ENCODE peak calls at places on chromosome 16, in four cellular contexts. W, H, G and S are unnamed samples. For H3K27me3, the result is how much of the 10 kb centered on the place peaks cover.

GRCh38 chr16:17773698-17774101 is 302.9 kb upstream of the XYLT1 start:
- DNase-seq in G (no peak), W (no peak), H (no peak), S (no peak)

GRCh38 chr16:7964717-7965116 is 625.6 kb downstream of the TMEM114 start:
- DNase-seq in G (no peak), W (no peak), H (no peak), S (no peak)

GRCh38 chr16:46947900-46948547 is 25.4 kb downstream of the DNAJA2 start:
- DNase-seq in G (peak), H (peak), W (peak), S (peak)

GRCh38 chr16:46885960-46886763 is 2.0 kb downstream of the GPT2 start:
- DNase-seq in G (no peak), W (peak), H (no peak), S (no peak)

GRCh38 chr16:24036614-24037013 is 200.8 kb downstream of the PRKCB start:
- DNase-seq in G (peak), W (peak), H (no peak), S (peak)

GRCh38 chr16:56211471-56211944 is 20.2 kb downstream of the GNAO1 start:
- DNase-seq in H (no peak), W (no peak), G (no peak), S (peak)

GRCh38 chr16:8740775-8741355 is 56.6 kb downstream of the TMEM186 start:
- DNase-seq in H (no peak), W (no peak), G (no peak), S (no peak)

GRCh38 chr16:89370081-89370511 is 120.3 kb downstream of the ANKRD11 start:
- DNase-seq in H (no peak), W (no peak), G (no peak), S (no peak)

GRCh38 chr16:75861981-75862380 is 135.7 kb upstream of the CPHXL start:
- DNase-seq in G (no peak), H (no peak), W (no peak), S (no peak)

GRCh38 chr16:24191876-24192402 is 64.2 kb upstream of the CACNG3 start:
- DNase-seq in H (no peak), G (no peak), W (no peak), S (no peak)

GRCh38 chr16:85193876-85194275 is 81.6 kb upstream of the CIBAR2 start:
- DNase-seq in H (no peak), G (no peak), W (no peak), S (no peak)

GRCh38 chr16:30660424-30661251 is 2.4 kb downstream of the FBRS start:
- DNase-seq in W (no peak), H (no peak), G (no peak), S (no peak)

GRCh38 chr16:27156531-27156930 is 46.8 kb upstream of the KDM8 start:
- DNase-seq in H (no peak), G (no peak), W (no peak), S (peak)

GRCh38 chr16:20857281-20857680 is 42.9 kb downstream of the DCUN1D3 start:
- DNase-seq in W (no peak), H (no peak), G (no peak), S (no peak)

GRCh38 chr16:89522287-89522686 is 14.1 kb downstream of the SPG7 start:
- DNase-seq in G (no peak), W (no peak), H (no peak), S (no peak)

GRCh38 chr16:58499615-58500328 is at the start of gene NDRG4:
- DNase-seq in H (no peak), W (peak), G (peak), S (no peak)

GRCh38 chr16:5062790-5063765 is 2.7 kb downstream of the C16orf89 start:
- DNase-seq in W (no peak), G (no peak), H (no peak), S (no peak)

GRCh38 chr16:15487336-15488284 is 53.2 kb downstream of the BMERB1 start:
- DNase-seq in W (no peak), H (no peak), G (peak), S (no peak)

GRCh38 chr16:81615833-81616232 is 163.3 kb upstream of the PLCG2 start:
- DNase-seq in H (no peak), W (no peak), G (no peak), S (no peak)

GRCh38 chr16:81940781-81941560 is 70.3 kb downstream of the SDR42E1 start:
- DNase-seq in W (peak), H (no peak), G (peak), S (no peak)

GRCh38 chr16:48168089-48168488 is 12.3 kb upstream of the ABCC12 start:
- DNase-seq in H (no peak), W (no peak), G (no peak), S (no peak)

GRCh38 chr16:83953796-83954576 is 946 bp downstream of the OSGIN1 start:
- DNase-seq in G (peak), W (peak), H (no peak), S (no peak)

GRCh38 chr16:53530046-53530445 is 27.0 kb upstream of the AKTIP start:
- DNase-seq in G (no peak), H (no peak), W (no peak), S (no peak)

GRCh38 chr16:89174055-89174827 is 2.7 kb downstream of the CDH15 start:
- DNase-seq in H (no peak), W (peak), G (no peak), S (no peak)

GRCh38 chr16:57627184-57627871 is 1.1 kb upstream of the ADGRG1 start:
- DNase-seq in W (peak), H (no peak), G (no peak), S (no peak)

GRCh38 chr16:85637061-85637807 is 24.1 kb downstream of the GSE1 start:
- DNase-seq in G (no peak), H (no peak), W (no peak), S (no peak)

GRCh38 chr16:81224836-81225235 is 13.7 kb upstream of the BCO1 start:
- DNase-seq in W (no peak), G (no peak), H (no peak), S (no peak)

GRCh38 chr16:26756633-26757032 is 310.1 kb upstream of the C16orf82 start:
- DNase-seq in G (no peak), H (no peak), W (no peak), S (no peak)

GRCh38 chr16:4924593-4925378 is 12.2 kb downstream of the PPL start:
- DNase-seq in W (peak), H (no peak), G (no peak), S (no peak)

GRCh38 chr16:22684282-22685161 is 129.4 kb upstream of the HS3ST2 start:
- DNase-seq in W (no peak), G (no peak), H (no peak), S (no peak)

GRCh38 chr16:67429799-67430503 is 970 bp upstream of the HSD11B2 start:
- DNase-seq in H (no peak), G (no peak), W (no peak), S (no peak)
- H3K27me3 ChIP-seq in H (under half), G (under half), W (under half), S (under half)

DNA sequence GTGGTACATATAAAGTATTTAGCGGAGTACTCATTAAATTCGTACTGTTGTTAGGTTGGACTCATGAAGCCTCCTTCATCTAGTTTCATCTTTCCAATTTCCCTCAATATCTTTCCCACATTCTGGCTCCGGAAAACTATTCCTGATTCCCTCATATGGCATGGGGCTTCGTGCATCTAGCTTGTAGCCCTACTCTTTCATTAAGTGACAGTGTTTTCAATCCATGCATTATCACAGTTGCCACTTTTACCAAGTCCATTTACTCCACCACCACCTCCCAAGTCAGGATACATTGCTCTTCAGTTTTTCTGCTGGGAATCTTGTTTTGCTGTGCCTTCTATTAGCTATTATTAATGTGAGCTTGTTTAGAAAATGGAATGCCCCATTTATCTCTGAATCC is 1032.1 kb upstream of the RBFOX1 start:
- DNase-seq in W (no peak), H (no peak), G (no peak), S (no peak)
- TF ChIP-seq REST in W (no peak), H (no peak), G (no peak), S (no peak)

DNA sequence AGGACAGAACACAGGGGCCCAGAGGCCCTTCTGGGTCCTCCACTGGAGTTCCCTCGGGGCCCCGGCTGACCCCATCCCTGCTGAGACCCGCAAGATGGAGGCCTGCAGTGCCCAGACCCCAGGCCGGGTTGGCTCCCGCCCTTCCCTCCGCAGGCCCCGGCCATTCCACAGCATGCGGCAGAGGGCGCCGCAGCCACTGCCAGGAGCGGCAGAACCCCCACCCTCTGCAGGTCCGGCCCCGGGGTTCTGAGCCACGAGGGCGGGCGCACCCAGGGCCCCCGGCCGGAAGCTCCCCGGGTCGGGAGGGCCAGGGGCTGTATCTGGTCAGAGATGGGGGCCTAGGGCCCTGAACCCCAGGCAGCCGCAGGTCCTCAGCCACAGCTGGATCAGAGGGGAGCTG is 2.4 kb upstream of the PERCC1 start:
- DNase-seq in G (no peak), W (peak), H (no peak), S (peak)
- TF ChIP-seq CTCF in G (peak), W (peak), H (peak), S (peak)

DNA sequence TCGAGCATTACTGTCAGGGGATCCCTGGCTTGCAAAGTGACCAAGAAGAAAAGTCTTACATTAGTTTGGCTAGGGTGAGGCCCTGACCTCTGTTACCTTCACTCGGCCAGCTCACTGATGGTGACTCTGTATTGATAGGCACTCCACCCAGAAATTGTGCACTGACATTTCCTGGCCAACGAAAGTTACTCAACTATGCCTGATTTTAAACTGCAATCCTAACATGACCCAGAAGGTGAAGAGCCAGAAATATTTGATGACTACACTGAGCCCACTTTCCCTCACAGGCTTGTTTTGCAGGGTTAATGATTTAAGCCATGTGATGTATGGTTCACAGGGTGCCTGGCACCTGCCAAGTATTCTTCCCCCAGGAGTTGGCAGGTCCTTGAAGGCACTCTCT is 208.2 kb upstream of the MAF start:
- DNase-seq in W (no peak), H (no peak), G (no peak), S (no peak)
- H3K27me3 ChIP-seq in W (under half), H (under half), G (under half), S (under half)

GRCh38 chr16:3256876-3257465 is 538 bp upstream of the MEFV start:
- DNase-seq in G (no peak), H (no peak), W (no peak), S (no peak)

GRCh38 chr16:3259829-3260228 is 3.4 kb upstream of the MEFV start:
- DNase-seq in W (no peak), G (no peak), H (no peak), S (peak)

GRCh38 chr16:3254309-3254708 is 2.1 kb downstream of the MEFV start:
- DNase-seq in G (no peak), H (no peak), W (no peak), S (no peak)

GRCh38 chr16:3259097-3259496 is 2.7 kb upstream of the MEFV start:
- DNase-seq in G (no peak), W (no peak), H (no peak), S (peak)

DNA sequence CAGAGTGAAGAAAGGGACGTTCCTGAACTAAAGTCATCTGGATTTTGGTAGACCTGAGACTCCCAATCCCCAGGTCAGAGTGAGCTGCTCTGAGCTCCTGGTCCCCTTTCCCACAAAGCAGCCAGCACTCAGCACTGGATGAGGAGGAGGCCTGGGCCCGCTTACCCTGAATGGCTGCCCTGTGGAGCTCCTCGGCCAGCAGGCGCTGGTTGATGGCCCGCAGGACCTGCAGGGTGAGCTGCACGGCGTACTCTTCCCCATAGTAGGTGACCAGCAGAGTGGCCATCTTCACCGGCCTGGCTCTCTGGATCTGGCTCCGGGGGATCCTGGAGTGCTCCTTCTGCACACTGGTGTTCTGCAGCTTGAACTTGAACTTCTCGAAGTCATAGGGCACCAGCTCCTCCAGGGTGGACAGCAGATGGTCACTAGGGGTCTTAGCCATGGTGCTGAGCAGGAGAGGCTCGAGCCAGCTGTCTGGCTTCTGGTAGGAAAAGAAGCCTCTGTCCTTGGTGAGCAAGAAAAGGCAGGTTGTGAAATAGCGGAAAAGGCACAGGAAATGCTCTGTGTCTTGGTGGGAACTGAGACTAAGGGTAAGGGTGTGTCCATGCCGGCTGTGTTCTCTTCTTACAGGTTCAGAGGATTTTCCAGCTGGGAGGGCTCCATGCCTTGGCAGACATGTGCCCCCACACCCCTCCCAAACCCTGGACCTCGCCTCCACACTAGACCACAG is at the start of gene MEFV:
- DNase-seq in H (no peak), W (no peak), G (no peak), S (peak)
- TF ChIP-seq REST in H (no peak), W (no peak), G (no peak), S (peak)

DNA sequence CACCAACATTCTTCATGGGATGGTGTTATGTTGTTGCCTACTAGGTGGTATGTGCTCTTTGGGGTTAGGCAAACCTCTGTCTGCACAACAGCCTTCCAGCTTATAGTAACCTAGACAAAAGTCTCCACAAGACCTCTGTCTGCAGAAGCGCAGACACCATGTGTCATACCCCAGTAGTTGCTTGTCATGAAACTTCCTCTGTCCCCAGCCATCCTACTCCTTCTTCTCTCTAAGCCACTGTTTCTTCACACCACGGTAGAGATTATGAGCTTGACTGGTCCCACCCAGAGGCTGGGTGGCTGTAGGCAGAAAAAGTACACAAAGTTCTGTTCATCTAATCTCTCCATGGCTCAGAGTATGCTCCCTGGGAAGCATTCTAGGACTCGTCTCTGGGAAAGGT is 100.2 kb downstream of the MAF start:
- DNase-seq in G (no peak), W (no peak), H (no peak), S (no peak)
- TF ChIP-seq CTCF in G (no peak), W (no peak), H (no peak), S (no peak)

DNA sequence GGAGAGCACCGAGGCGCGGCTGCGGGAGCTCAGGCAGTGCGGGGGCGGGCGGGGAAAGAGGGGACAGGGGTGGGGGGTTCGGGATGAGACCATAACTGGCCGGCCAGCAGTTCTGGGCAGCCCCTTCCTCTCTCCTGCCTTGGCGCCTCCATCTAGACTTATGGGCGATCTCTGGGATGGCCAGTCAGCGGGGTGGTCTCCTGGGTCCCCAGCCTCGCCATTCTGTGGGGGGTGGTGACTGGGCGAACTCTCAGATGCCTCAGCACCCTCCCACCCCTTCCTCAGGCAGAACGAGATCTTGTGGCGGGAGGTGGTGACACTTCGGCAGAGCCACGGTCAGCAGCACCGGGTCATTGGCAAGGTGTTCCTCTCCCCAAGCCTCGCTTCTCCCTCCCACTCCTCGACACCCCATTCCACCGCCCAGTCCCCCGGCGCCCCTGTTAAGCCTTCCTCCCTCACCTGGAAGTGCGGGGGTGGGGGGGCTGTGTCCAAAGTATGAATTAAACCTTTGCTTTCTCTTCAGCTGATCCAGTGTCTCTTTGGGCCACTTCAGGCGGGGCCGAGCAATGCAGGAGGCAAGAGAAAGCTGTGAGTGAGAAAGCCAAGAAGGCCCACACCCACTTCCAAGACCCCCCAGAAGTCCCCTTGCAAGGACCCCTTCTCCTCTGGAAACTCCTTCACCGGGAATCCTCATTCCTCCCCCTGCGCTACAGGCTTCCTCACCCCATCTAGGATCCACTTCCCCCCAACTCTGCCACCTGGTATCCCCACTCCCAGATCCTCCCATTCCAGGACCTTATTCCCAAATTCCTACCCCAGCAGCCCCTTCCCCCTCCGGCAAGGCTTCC is 1.7 kb downstream of the HSF4 start:
- DNase-seq in H (no peak), G (no peak), W (no peak), S (no peak)
- H3K27me3 ChIP-seq in H (under half), G (under half), W (half or more), S (half or more)

DNA sequence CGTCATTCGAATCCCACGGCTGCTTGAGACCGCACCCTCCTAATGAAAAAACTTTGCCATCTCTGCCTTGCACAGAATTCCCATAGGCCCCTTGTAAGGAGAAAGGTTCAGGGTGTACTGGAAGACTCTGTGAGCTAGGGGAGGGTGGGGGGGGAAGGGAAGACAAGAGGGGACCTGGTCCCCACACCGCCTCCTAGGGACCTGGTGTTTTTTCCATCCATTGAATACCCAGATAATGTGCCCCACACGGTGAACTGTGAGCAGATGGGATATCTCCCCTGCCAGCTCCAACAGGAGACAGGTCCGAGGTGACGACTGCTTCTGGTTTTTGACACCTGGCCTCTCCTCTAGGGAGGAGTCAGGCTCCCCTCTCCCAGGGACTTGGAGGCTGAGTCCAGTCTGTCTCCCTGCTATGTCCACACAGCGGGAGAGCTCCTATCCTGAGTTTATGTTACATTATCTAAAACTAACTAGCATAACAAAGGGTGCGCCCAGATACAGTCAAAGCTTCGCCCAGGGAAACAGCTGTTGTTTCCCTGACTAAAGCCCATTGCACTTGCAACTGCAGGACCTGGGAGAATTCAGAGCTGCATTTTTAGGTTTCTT is 1.8 kb downstream of the MARVELD3 start:
- DNase-seq in W (peak), H (no peak), G (no peak), S (no peak)
- TF ChIP-seq REST in W (no peak), H (no peak), G (no peak), S (no peak)